ENCODE peak calls at places on chromosome 14, in seven cellular contexts. Z, K, H, O, Y, I and A are unnamed samples.

GRCh38 chr14:36866867-36867266 is 205.2 kb downstream of the PAX9 start:
- DNase-seq in Z (no peak), K (no peak), H (no peak), O (no peak), Y (no peak), I (no peak), A (no peak)

GRCh38 chr14:58805605-58806358 is 168.0 kb downstream of the DACT1 start:
- DNase-seq in Z (peak), K (no peak), H (no peak), O (no peak), Y (no peak), I (no peak), A (no peak)

GRCh38 chr14:59032821-59033220 is 155.6 kb upstream of the DAAM1 start:
- DNase-seq in Z (no peak), K (no peak), H (no peak), O (no peak), Y (no peak), I (no peak), A (no peak)

GRCh38 chr14:28773917-28774691 is 7.5 kb downstream of the FOXG1 start:
- DNase-seq in Z (peak), K (no peak), H (no peak), O (no peak), Y (no peak), I (no peak), A (no peak)

GRCh38 chr14:49999216-49999761 is 106.4 kb downstream of the ARF6 start:
- DNase-seq in Z (peak), K (peak), H (peak), O (peak), Y (peak), I (peak), A (peak)

GRCh38 chr14:105711841-105712460 is 185.6 kb downstream of the TMEM121 start:
- DNase-seq in Z (no peak), K (no peak), H (no peak), O (no peak), Y (no peak), I (peak), A (peak)

GRCh38 chr14:60647081-60647836 is 2.0 kb downstream of the SIX1 start:
- DNase-seq in Z (peak), K (no peak), H (no peak), O (no peak), Y (peak), I (no peak), A (no peak)

GRCh38 chr14:73124180-73124894 is 12.0 kb upstream of the PSEN1 start:
- DNase-seq in Z (no peak), K (no peak), H (no peak), O (no peak), Y (no peak), I (no peak), A (no peak)

GRCh38 chr14:36293824-36294223 is 26.6 kb downstream of the MBIP start:
- DNase-seq in Z (peak), K (peak), H (no peak), O (no peak), Y (no peak), I (no peak), A (no peak)

GRCh38 chr14:90675399-90675798 is 140.8 kb downstream of the TTC7B start:
- DNase-seq in Z (peak), K (no peak), H (no peak), O (no peak), Y (peak), I (no peak), A (no peak)

GRCh38 chr14:67319142-67319541 is 40.5 kb downstream of the ATP6V1D start:
- DNase-seq in Z (peak), K (no peak), H (no peak), O (no peak), Y (no peak), I (no peak), A (no peak)

GRCh38 chr14:32230181-32230580 is 27.1 kb upstream of the RNU6-8 start:
- DNase-seq in Z (peak), K (no peak), H (no peak), O (no peak), Y (peak), I (no peak), A (no peak)

GRCh38 chr14:78440351-78440750 is 270.2 kb downstream of the NRXN3 start:
- DNase-seq in Z (no peak), K (no peak), H (no peak), O (no peak), Y (no peak), I (no peak), A (no peak)

GRCh38 chr14:54763761-54764160 is 138.9 kb downstream of the GCH1 start:
- DNase-seq in Z (no peak), K (no peak), H (no peak), O (no peak), Y (no peak), I (no peak), A (no peak)

GRCh38 chr14:78959674-78960264 is 789.6 kb downstream of the NRXN3 start:
- DNase-seq in Z (peak), K (peak), H (peak), O (peak), Y (peak), I (peak), A (peak)

GRCh38 chr14:54650331-54651017 is 83.5 kb downstream of the SAMD4A start:
- DNase-seq in Z (peak), K (peak), H (peak), O (no peak), Y (no peak), I (no peak), A (peak)

GRCh38 chr14:67919259-67919658 is 99.7 kb downstream of the RAD51B start:
- DNase-seq in Z (peak), K (no peak), H (no peak), O (no peak), Y (no peak), I (no peak), A (no peak)

GRCh38 chr14:64220466-64220865 is 73.7 kb downstream of the ESR2 start:
- DNase-seq in Z (no peak), K (no peak), H (peak), O (no peak), Y (no peak), I (peak), A (no peak)

GRCh38 chr14:104115691-104116543 is 22.5 kb upstream of the KIF26A start:
- DNase-seq in Z (no peak), K (peak), H (no peak), O (peak), Y (no peak), I (peak), A (no peak)

GRCh38 chr14:102727336-102728095 is 49.7 kb upstream of the TRAF3 start:
- DNase-seq in Z (no peak), K (no peak), H (no peak), O (no peak), Y (no peak), I (no peak), A (no peak)

GRCh38 chr14:95434161-95434560 is 82.3 kb downstream of the SYNE3 start:
- DNase-seq in Z (no peak), K (no peak), H (no peak), O (no peak), Y (no peak), I (no peak), A (no peak)

DNA sequence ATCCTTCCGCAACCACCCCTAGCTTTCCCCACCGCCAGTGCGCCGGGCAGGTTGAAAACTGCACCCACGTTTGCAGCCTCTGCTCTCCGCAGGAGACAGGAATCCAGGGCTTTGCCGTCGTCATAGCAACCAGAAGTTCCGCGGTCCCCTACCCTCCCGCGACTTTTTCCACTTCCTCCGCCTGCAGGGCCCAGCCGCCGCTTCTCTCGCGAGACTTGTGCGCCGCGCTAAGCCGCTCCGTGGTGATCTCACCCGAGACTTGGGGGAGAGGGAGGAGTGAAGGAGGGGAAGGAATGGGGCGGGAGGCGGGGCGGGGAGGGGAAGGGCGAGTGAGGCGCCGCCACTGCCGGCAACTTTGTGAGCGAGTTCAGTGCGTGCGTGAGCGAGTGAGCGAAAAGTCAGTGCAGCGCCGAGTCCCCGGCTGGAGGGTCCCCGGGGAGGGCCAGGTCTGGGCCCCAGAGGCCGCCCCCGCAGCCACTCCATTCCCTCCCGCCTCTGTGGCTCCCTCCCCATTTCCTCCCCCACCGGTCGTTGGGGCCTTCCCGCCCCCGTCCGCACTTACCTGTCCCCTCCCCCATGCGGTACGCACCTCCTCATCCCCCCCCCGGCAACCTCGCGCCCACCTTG is 413.0 kb downstream of the PCNX1 start:
- DNase-seq in Z (peak), K (peak), H (peak), O (peak), Y (peak), I (peak), A (peak)
- TF ChIP-seq POLR2A in Z (peak), K (peak), H (peak), O (peak), Y (peak), I (no peak), A (no peak)

DNA sequence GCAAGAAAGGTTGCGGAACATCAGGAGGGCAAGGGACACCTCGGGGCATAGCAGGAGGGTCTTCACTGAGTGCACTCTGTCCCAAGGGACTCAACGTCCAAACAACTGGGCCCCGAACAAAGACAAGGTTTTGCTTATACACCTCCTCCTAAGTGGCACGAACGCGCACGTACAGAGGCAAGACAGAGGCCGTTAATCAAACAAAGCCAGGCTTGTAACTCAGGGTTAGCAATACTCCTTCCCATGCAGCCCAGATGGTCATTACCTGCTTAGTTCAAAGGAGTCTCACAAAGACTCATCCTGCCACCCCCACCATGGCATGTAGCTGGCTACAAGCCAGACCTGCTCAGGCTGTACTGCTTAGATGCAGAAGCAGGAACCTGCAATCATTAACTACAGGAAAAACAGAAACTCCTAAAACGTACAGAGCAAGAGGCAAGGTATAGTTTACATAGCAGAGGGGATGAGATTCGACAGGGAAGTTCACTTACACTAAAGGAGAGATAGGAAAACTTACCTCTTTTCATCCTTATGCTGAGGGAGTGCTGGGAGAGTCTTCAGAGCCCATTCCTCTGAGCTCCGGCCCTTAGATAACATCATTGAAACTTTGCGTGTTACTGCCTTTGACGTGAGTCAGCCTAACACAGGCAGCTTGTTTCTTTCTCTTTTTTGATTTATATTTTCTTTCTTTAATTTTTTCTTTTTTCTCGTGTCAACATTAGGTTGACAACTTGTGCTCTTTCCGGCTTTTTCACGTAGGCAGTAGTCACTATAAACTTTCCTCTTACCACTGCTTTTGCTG is 1319.1 kb downstream of the TMEM121 start:
- DNase-seq in Z (no peak), K (peak), H (peak), O (peak), Y (no peak), I (no peak), A (no peak)
- TF ChIP-seq POLR2A in Z (no peak), K (no peak), H (no peak), O (no peak), Y (no peak), I (no peak), A (no peak)

GRCh38 chr14:24368215-24368561 is 204 bp downstream of the NFATC4 start:
- DNase-seq in Z (no peak), K (no peak), H (no peak), O (peak), Y (no peak), I (no peak), A (no peak)
- TF ChIP-seq POLR2A in Z (peak), K (no peak), H (no peak), O (no peak), Y (no peak), I (no peak), A (no peak)

GRCh38 chr14:101363880-101364391 is 197.4 kb upstream of the DIO3 start:
- DNase-seq in Z (no peak), K (no peak), H (no peak), O (no peak), Y (no peak), I (no peak), A (no peak)

GRCh38 chr14:101365329-101366158 is 195.8 kb upstream of the DIO3 start:
- DNase-seq in Z (no peak), K (no peak), H (peak), O (no peak), Y (no peak), I (no peak), A (peak)

GRCh38 chr14:101363261-101363555 is 198.1 kb upstream of the DIO3 start:
- DNase-seq in Z (no peak), K (no peak), H (no peak), O (no peak), Y (no peak), I (no peak), A (no peak)

GRCh38 chr14:101362529-101363260 is 198.6 kb upstream of the DIO3 start:
- DNase-seq in Z (no peak), K (no peak), H (no peak), O (no peak), Y (no peak), I (no peak), A (no peak)

DNA sequence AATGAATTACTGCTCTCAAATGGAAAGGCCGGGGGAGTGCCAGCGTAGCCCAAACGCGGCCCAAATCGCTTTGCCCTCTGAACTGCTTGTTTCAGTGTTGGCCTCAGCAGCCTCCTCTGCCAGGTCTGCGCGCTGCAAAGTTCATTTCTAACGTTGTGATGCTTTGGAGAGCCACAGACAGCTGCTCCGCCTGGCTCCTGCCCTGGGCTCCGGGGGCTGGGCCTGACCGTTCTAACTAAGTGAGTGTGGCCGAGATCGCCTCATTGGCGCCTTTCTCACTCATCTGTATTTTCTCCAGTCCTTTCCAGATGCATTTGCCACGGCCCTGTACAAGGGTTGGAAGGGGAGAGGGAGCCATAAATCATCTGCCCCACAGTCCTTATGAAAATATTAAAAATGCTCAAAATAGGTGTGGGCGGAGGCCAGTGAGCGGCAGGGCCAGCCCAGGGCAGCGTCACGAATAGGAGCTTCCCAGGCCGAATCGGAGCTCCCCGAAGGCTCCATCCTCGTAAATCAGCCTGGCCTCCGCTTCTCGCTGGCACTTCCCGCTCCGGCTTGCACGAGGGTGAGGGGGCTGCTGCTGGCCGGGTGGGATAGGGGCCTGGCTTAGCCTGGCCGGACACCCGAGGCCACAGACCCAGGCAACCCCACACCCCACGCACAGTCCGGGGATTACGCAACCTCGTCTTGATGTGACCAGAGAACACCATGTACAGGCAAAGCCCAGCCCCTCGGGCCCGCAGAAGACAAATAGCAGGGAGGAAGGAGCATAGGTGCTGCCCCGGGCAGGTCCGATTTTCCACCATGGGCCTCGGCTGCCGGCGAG is 196.6 kb upstream of the DIO3 start:
- DNase-seq in Z (no peak), K (no peak), H (peak), O (peak), Y (no peak), I (no peak), A (peak)
- TF ChIP-seq POLR2A in Z (no peak), K (no peak), H (no peak), O (no peak), Y (no peak), I (no peak), A (no peak)

DNA sequence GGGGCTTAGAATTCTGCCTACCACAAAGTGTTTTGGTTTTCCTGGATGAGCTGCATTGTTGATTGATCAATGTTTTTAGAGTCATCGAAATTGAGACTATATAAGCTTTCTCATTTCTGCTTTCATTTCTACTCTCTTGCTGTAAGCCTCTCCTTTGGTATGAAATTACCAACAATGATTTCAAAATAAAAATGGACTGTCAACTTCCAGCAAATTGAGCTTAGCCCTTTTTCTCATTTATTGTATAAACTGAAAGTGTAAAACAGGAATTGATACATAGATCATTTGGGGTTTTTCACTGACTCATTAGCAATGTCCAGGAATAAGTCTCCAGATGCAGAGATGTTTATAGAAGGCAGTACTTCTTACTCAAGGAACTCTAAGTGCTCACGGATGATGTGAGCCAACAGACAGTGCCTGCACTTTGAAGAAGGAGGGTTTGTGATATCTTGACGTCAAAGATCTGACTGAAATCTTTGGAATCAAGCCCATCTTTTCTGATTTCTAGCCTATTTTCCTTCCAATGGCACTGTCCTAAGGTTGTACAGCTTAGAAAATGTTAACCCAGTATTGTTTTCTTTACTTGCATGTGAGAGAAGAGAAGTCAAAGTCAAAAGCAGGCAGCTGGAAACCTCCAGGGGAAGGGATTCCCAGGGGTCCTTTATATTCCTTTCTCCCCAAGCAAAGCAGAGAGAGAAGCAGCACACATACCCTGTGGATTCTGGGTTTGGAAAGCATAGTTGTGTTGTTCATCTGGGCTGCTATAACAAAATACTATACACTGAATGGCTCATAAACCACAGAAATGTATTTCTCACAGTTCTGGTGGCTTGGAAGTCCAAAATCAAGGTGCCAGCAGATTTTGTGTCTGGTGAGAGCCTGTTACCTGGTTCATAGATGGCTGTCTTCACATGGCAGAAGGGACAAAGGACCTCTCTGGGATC is 19.8 kb upstream of the PCNX1 start:
- DNase-seq in Z (peak), K (no peak), H (no peak), O (no peak), Y (no peak), I (no peak), A (no peak)
- TF ChIP-seq POLR2A in Z (no peak), K (peak), H (no peak), O (no peak), Y (no peak), I (no peak), A (no peak)

DNA sequence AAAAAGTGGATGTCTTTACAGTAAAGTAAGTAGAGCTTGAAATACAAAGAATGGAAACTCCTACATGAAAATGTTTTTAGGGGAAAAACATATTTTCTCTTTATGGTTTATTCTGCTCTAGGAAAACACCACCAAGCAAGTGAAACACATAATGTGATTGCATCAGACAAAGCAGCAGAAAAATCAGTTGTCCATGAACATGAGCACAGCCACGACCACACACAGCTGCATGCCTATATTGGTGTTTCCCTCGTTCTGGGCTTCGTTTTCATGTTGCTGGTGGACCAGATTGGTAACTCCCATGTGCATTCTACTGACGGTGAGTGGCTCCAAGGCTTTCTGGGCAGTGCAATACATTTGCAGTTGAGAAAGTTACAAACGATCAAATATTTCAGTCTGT is 42.6 kb upstream of the PLEKHD1 start:
- DNase-seq in Z (no peak), K (no peak), H (no peak), O (no peak), Y (no peak), I (no peak), A (no peak)
- TF ChIP-seq POLR2A in Z (no peak), K (no peak), H (no peak), O (no peak), Y (no peak), I (no peak), A (no peak)

GRCh38 chr14:100078216-100078780 is 13.1 kb downstream of the EVL start:
- DNase-seq in Z (no peak), K (no peak), H (no peak), O (no peak), Y (no peak), I (no peak), A (peak)
- TF ChIP-seq POLR2A in Z (no peak), K (no peak), H (no peak), O (no peak), Y (no peak), I (no peak), A (no peak)